ENCODE peak calls at places on chromosome 15, in six cellular contexts. Q, I, P, G, C and F are unnamed samples.

GRCh38 chr15:31338879-31339557 is 12.4 kb downstream of the KLF13 start:
- DNase-seq in Q (peak), I (peak), P (peak), G (peak), C (peak), F (peak)

GRCh38 chr15:77591960-77592613 is 40.6 kb downstream of the LINGO1 start:
- DNase-seq in Q (no peak), I (no peak), P (no peak), G (no peak), C (no peak), F (no peak)

GRCh38 chr15:100807028-100807427 is 72.6 kb upstream of the ALDH1A3 start:
- DNase-seq in Q (no peak), I (no peak), P (no peak), G (no peak), C (no peak), F (no peak)

GRCh38 chr15:74904190-74904805 is 2.4 kb downstream of the FAM219B start:
- DNase-seq in Q (no peak), I (no peak), P (no peak), G (no peak), C (no peak), F (no peak)

GRCh38 chr15:101140697-101141065 is 111.2 kb downstream of the CHSY1 start:
- DNase-seq in Q (no peak), I (no peak), P (no peak), G (no peak), C (no peak), F (no peak)

GRCh38 chr15:74134387-74135027 is 4.1 kb downstream of the ISLR2 start:
- DNase-seq in Q (no peak), I (no peak), P (peak), G (peak), C (no peak), F (no peak)

GRCh38 chr15:66097151-66098018 is 156.2 kb downstream of the MEGF11 start:
- DNase-seq in Q (no peak), I (no peak), P (no peak), G (no peak), C (no peak), F (no peak)

GRCh38 chr15:44033894-44034293 is 161.2 kb downstream of the FRMD5 start:
- DNase-seq in Q (peak), I (no peak), P (no peak), G (no peak), C (no peak), F (no peak)

GRCh38 chr15:75565062-75565970 is 13.8 kb downstream of the PTPN9 start:
- DNase-seq in Q (peak), I (no peak), P (no peak), G (no peak), C (no peak), F (no peak)

GRCh38 chr15:64141798-64142512 is 9.6 kb upstream of the SNX22 start:
- DNase-seq in Q (no peak), I (no peak), P (no peak), G (no peak), C (no peak), F (no peak)

GRCh38 chr15:57468486-57468885 is 92.2 kb downstream of the CGNL1 start:
- DNase-seq in Q (no peak), I (no peak), P (no peak), G (no peak), C (no peak), F (no peak)

GRCh38 chr15:49270541-49271421 is 100.7 kb downstream of the GALK2 start:
- DNase-seq in Q (peak), I (no peak), P (no peak), G (no peak), C (no peak), F (no peak)

GRCh38 chr15:63072023-63072650 is 29.6 kb downstream of the TPM1 start:
- DNase-seq in Q (no peak), I (no peak), P (no peak), G (no peak), C (no peak), F (no peak)

GRCh38 chr15:94445529-94446160 is 214.3 kb downstream of the MCTP2 start:
- DNase-seq in Q (no peak), I (no peak), P (no peak), G (no peak), C (no peak), F (no peak)

GRCh38 chr15:92091155-92091734 is 237.7 kb downstream of the SLCO3A1 start:
- DNase-seq in Q (peak), I (no peak), P (peak), G (no peak), C (no peak), F (peak)

GRCh38 chr15:85047271-85047948 is 65.8 kb downstream of the PDE8A start:
- DNase-seq in Q (peak), I (peak), P (peak), G (no peak), C (no peak), F (peak)

GRCh38 chr15:60751985-60752952 is 273.3 kb upstream of the ICE2 start:
- DNase-seq in Q (peak), I (peak), P (no peak), G (peak), C (no peak), F (no peak)

GRCh38 chr15:78234515-78235040 is at the start of gene ACSBG1:
- DNase-seq in Q (no peak), I (no peak), P (no peak), G (no peak), C (no peak), F (no peak)

GRCh38 chr15:29880341-29880740 is 58.1 kb upstream of the TJP1 start:
- DNase-seq in Q (no peak), I (no peak), P (no peak), G (no peak), C (no peak), F (no peak)

GRCh38 chr15:92025717-92026270 is 172.3 kb downstream of the SLCO3A1 start:
- DNase-seq in Q (no peak), I (no peak), P (no peak), G (no peak), C (no peak), F (no peak)

GRCh38 chr15:27869697-27870281 is 229.3 kb downstream of the OCA2 start:
- DNase-seq in Q (no peak), I (no peak), P (no peak), G (no peak), C (no peak), F (no peak)

GRCh38 chr15:26443321-26443720 is 329.5 kb downstream of the GABRB3 start:
- DNase-seq in Q (no peak), I (no peak), P (no peak), G (no peak), C (no peak), F (no peak)

GRCh38 chr15:57591822-57592367 is at the start of gene MYZAP:
- DNase-seq in Q (no peak), I (no peak), P (no peak), G (peak), C (no peak), F (no peak)

GRCh38 chr15:32784571-32784970 is 66.8 kb downstream of the GREM1 start:
- DNase-seq in Q (no peak), I (no peak), P (no peak), G (no peak), C (no peak), F (no peak)

GRCh38 chr15:70863450-70864218 is 9.7 kb upstream of the LARP6 start:
- DNase-seq in Q (peak), I (no peak), P (no peak), G (no peak), C (no peak), F (no peak)

GRCh38 chr15:34055868-34056595 is 17.0 kb upstream of the AVEN start:
- DNase-seq in Q (peak), I (peak), P (no peak), G (no peak), C (no peak), F (no peak)

GRCh38 chr15:71149645-71150557 is 34.6 kb downstream of the THSD4 start:
- DNase-seq in Q (peak), I (no peak), P (no peak), G (peak), C (no peak), F (no peak)

GRCh38 chr15:73985101-73985873 is 6.8 kb downstream of the STOML1 start:
- DNase-seq in Q (no peak), I (peak), P (no peak), G (no peak), C (no peak), F (no peak)

GRCh38 chr15:92120082-92120481 is 266.6 kb downstream of the SLCO3A1 start:
- DNase-seq in Q (no peak), I (no peak), P (no peak), G (no peak), C (no peak), F (no peak)

GRCh38 chr15:69500339-69500738 is 47.7 kb downstream of the RPLP1 start:
- DNase-seq in Q (no peak), I (no peak), P (no peak), G (no peak), C (no peak), F (no peak)

GRCh38 chr15:78938608-78939488 is 6.0 kb downstream of the CTSH start:
- DNase-seq in Q (no peak), I (no peak), P (peak), G (no peak), C (peak), F (peak)

GRCh38 chr15:37107754-37108724 is 7.7 kb upstream of the MEIS2 start:
- DNase-seq in Q (no peak), I (no peak), P (no peak), G (no peak), C (no peak), F (no peak)
- H3K4me3 ChIP-seq in Q (peak), I (no peak), P (no peak), G (peak), C (no peak), F (no peak)

GRCh38 chr15:38017721-38018120 is 83.3 kb downstream of the TMCO5A start:
- DNase-seq in Q (no peak), I (no peak), P (peak), G (no peak), C (peak), F (peak)

GRCh38 chr15:38010390-38010789 is 76.0 kb downstream of the TMCO5A start:
- DNase-seq in Q (no peak), I (no peak), P (no peak), G (no peak), C (no peak), F (no peak)

GRCh38 chr15:38012894-38013293 is 78.5 kb downstream of the TMCO5A start:
- DNase-seq in Q (no peak), I (no peak), P (no peak), G (no peak), C (no peak), F (no peak)
- TF ChIP-seq CTCF in Q (no peak), I (no peak), P (no peak), G (no peak), C (no peak), F (no peak)

GRCh38 chr15:41773332-41773728 is 954 bp upstream of the MAPKBP1 start:
- DNase-seq in Q (no peak), I (no peak), P (peak), G (no peak), C (peak), F (peak)
- H3K4me3 ChIP-seq in Q (peak), I (peak), P (peak), G (peak), C (peak), F (peak)

DNA sequence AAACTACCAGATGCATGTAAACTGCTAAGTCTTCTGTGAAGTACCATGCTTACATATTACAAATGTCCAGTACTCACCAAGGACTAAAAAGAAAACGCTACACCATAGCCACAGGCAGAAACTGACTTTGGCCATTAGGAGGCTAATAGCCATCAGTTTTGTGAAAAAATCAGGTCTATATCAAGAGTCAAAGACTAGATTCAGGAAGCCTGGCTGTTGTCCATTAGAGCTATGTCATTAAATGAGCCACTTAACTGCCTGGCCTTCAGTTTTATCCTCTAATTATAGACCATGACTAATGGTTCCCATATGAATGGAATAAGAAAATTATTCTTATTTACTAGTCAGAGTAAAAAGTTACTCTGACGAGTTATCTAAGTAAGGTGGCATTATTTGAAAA is 144.1 kb downstream of the VPS13C start:
- DNase-seq in Q (no peak), I (no peak), P (no peak), G (no peak), C (no peak), F (no peak)
- TF ChIP-seq CTCF in Q (no peak), I (no peak), P (no peak), G (no peak), C (no peak), F (no peak)

DNA sequence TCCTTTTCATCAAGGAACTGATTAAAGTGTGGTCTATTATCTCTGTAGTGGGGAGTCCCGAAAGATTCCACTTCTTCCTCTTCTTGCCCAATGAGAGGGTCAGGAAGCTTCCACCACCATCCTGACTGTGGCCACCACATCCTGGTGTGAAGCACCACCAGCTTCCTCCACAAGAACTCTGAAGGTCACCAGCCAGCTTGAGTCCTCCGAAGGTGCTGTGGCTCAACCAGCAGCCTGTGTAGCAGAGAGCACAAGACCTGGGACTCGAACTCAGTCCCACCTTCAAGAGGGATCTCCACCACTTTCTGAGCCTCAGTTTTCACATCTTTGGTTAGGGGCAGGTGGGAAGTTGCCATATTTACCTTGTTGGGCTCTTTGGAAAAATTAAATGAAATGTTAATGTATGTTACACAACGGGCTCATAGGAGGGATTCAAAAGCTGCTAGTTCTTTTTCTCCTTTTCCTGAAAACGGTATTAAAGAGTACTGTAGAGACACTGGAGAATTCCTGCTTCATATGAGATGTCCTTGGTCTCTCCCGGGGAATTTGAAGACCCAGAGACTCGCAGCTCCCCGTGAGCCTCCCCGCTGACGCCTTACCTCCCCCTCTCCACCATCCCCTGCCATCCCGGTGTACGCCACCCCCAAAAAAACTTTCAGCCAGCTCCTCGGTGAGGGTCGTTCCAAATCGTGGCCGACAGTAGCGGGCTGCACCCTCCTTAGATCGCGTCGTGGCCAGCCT is 816 bp upstream of the ACAN start:
- DNase-seq in Q (no peak), I (no peak), P (peak), G (no peak), C (no peak), F (no peak)
- H3K4me3 ChIP-seq in Q (no peak), I (no peak), P (no peak), G (no peak), C (no peak), F (no peak)

GRCh38 chr15:47116698-47117097 is 600.6 kb upstream of the SEMA6D start:
- DNase-seq in Q (no peak), I (no peak), P (no peak), G (no peak), C (no peak), F (no peak)
- TF ChIP-seq CTCF in Q (no peak), I (no peak), P (no peak), G (no peak), C (no peak), F (no peak)

GRCh38 chr15:99731336-99732267 is 1.6 kb downstream of the LYSMD4 start:
- DNase-seq in Q (peak), I (no peak), P (peak), G (no peak), C (no peak), F (no peak)
- H3K4me3 ChIP-seq in Q (peak), I (peak), P (peak), G (peak), C (no peak), F (no peak)

DNA sequence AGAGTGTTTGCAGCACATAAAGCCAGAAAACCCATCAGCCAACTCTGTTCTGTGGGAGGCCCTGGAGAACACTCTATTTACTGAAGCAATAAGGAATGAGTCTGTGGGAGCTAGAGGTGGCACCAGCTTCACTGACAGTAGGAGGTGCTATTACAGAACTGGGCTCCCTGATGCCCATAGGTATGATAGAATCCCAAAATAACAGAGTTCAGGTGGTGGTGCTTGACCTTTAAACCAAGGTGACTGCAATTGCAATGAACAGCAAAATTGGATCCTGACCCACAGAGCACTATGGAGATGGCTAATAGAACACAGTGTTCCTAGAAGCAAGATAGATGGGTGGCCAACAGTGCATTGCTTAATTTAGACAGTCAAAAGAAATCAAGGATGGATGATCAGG is 95.4 kb upstream of the RNU6-1 start:
- DNase-seq in Q (no peak), I (no peak), P (no peak), G (no peak), C (no peak), F (no peak)
- TF ChIP-seq CTCF in Q (no peak), I (no peak), P (no peak), G (no peak), C (no peak), F (no peak)